ENCODE peak calls at places on chromosomes 1 and 21, in ten cellular contexts. S is occipital lobe; D is A549; T is T47D; Q is kidney glomerular epithelial cell; C is stimulated activated CD4-positive, alpha-beta T cell treated with anti-CD3 and anti-CD28 coated beads, TNF-alpha, amount 100 ng/mL, for 4 hours; Z is DMS79; B is memory B cell; H is H9; Y is ACHN. E is an unnamed sample.
A peak's percentile ranks its signal among the peaks of the same experiment; 100 is the strongest.

GRCh38 chr1:101276818-101277217 is 40.0 kb downstream of the S1PR1 start:
- DNase-seq in T (no peak), B (no peak), S (no peak), D (no peak), C (no peak), Y (no peak), Q (no peak), Z (no peak), H (no peak), E (no peak)

GRCh38 chr1:78089015-78089414 is 43.2 kb downstream of the GIPC2 start:
- DNase-seq in B (no peak), C (no peak), Z (no peak), D (no peak), S (no peak), Q (no peak), T (no peak), H (no peak), Y (no peak), E (no peak)

GRCh38 chr1:24383381-24383940 is 30.1 kb downstream of the STPG1 start:
- DNase-seq in B (no peak), D (no peak), H (no peak), S (no peak), Y (no peak), C (no peak), T (no peak), Z (no peak), Q (no peak), E (no peak)

GRCh38 chr1:185926562-185926961 is 192.4 kb downstream of the HMCN1 start:
- DNase-seq in Q (no peak), D (no peak), H (no peak), C (no peak), B (no peak), Y (no peak), S (no peak), T (peak; percentile 19), Z (no peak), E (no peak)

GRCh38 chr1:32349211-32349708 is 13.0 kb downstream of the FAM229A start:
- DNase-seq in Y (no peak), Q (no peak), T (no peak), H (no peak), B (no peak), Z (no peak), S (no peak), C (no peak), D (no peak), E (no peak)

GRCh38 chr1:234863596-234863995 is 253.6 kb upstream of the IRF2BP2 start:
- DNase-seq in C (no peak), Q (no peak), D (no peak), Y (no peak), Z (no peak), S (no peak), T (no peak), H (no peak), B (no peak), E (no peak)

GRCh38 chr1:218967836-218968235 is 205.8 kb upstream of the LYPLAL1 start:
- DNase-seq in C (no peak), Z (no peak), Q (no peak), H (no peak), T (no peak), S (no peak), D (no peak), B (no peak), Y (peak; percentile 63), E (no peak)

GRCh38 chr1:118360817-118361216 is 175.8 kb upstream of the SPAG17 start:
- DNase-seq in B (no peak), H (no peak), T (no peak), Q (peak; percentile 38), Z (no peak), C (no peak), S (no peak), D (no peak), Y (peak; percentile 19), E (no peak)

GRCh38 chr21:35506352-35506751 is 457.2 kb upstream of the RUNX1 start:
- DNase-seq in H (no peak), S (no peak), C (no peak), Q (no peak), B (no peak), Z (no peak), D (no peak), T (no peak), Y (no peak), E (no peak)

GRCh38 chr1:178091986-178092745 is 1.7 kb upstream of the RASAL2 start:
- DNase-seq in H (no peak), T (no peak), Z (no peak), B (no peak), Y (no peak), C (no peak), Q (no peak), D (no peak), S (no peak), E (no peak)

GRCh38 chr1:44650159-44650831 is 24.0 kb downstream of the TMEM53 start:
- DNase-seq in H (peak; percentile 49), B (no peak), Z (no peak), S (no peak), D (no peak), Q (no peak), Y (no peak), C (no peak), T (no peak), E (no peak)

GRCh38 chr1:168636642-168637111 is 60.3 kb downstream of the XCL1 start:
- DNase-seq in H (no peak), C (no peak), Q (peak; percentile 17), D (no peak), T (no peak), Z (no peak), S (no peak), B (no peak), Y (no peak), E (no peak)

GRCh38 chr1:43582162-43582566 is 51.5 kb downstream of the PTPRF start:
- DNase-seq in Z (peak; percentile 95), D (peak; percentile 66), Y (peak; percentile 92), T (no peak), Q (peak; percentile 98), B (no peak), C (no peak), S (peak; percentile 60), H (no peak), E (no peak)

GRCh38 chr1:209883341-209883971 is 54.6 kb upstream of the SYT14 start:
- DNase-seq in Z (peak; percentile 74), C (no peak), B (no peak), Y (peak; percentile 91), T (no peak), H (no peak), S (no peak), D (no peak), Q (peak; percentile 99), E (no peak)

GRCh38 chr1:230144010-230144614 is 77.1 kb downstream of the GALNT2 start:
- DNase-seq in S (no peak), B (no peak), T (no peak), C (no peak), H (no peak), Y (no peak), Z (no peak), D (no peak), Q (no peak), E (no peak)

GRCh38 chr1:56929492-56929891 is 36.3 kb downstream of the C8B start:
- DNase-seq in Z (no peak), Q (no peak), H (no peak), S (no peak), C (no peak), Y (no peak), D (no peak), B (no peak), T (no peak), E (no peak)

GRCh38 chr21:35178812-35179211 is 129.7 kb upstream of the RUNX1 start:
- DNase-seq in Z (no peak), H (no peak), B (no peak), T (no peak), Y (peak; percentile 10), D (no peak), Q (no peak), C (no peak), S (no peak), E (no peak)

GRCh38 chr1:112083487-112083886 is 94.0 kb upstream of the KCND3 start:
- DNase-seq in Q (no peak), Y (peak; percentile 15), C (no peak), B (no peak), T (peak; percentile 48), S (no peak), H (no peak), D (no peak), Z (no peak), E (no peak)

GRCh38 chr1:157831968-157832626 is 9.5 kb downstream of the CD5L start:
- DNase-seq in Y (no peak), H (no peak), B (no peak), D (no peak), Q (no peak), Z (no peak), T (no peak), S (no peak), C (no peak), E (no peak)

GRCh38 chr1:97904528-97904927 is 16.3 kb downstream of the DPYD start:
- DNase-seq in Q (no peak), Y (no peak), C (no peak), Z (no peak), S (no peak), T (no peak), D (no peak), H (no peak), B (no peak), E (no peak)

GRCh38 chr1:3012511-3013291 is 8.6 kb upstream of the ACTRT2 start:
- DNase-seq in Y (no peak), C (peak; percentile 43), S (peak; percentile 55), T (peak; percentile 23), D (peak; percentile 66), H (peak; percentile 46), Q (no peak), B (peak; percentile 42), Z (no peak), E (peak; percentile 15)

GRCh38 chr1:148296511-148296910 is 144.4 kb upstream of the NBPF11 start:
- DNase-seq in H (no peak), Z (no peak), C (no peak), T (peak; percentile 64), B (no peak), D (no peak), Y (no peak), S (no peak), Q (no peak), E (no peak)

GRCh38 chr1:198892065-198892464 is 253.2 kb downstream of the PTPRC start:
- DNase-seq in B (no peak), C (no peak), D (no peak), Z (no peak), Y (no peak), S (no peak), T (no peak), Q (peak; percentile 19), H (no peak), E (no peak)

GRCh38 chr1:175663991-175664390 is 79.4 kb downstream of the TNR start:
- DNase-seq in T (no peak), B (no peak), S (no peak), C (no peak), Y (no peak), D (no peak), Z (no peak), H (no peak), Q (no peak), E (no peak)

E was measured in activated CD4-positive, CD25-positive, alpha-beta regulatory T cell.